ENCODE peak calls at places on chromosomes 2 and 18, in six cellular contexts. I, O, C, R, E and J are unnamed samples.

GRCh38 chr2:230908595-230909191 is 16.3 kb downstream of the GPR55 start:
- DNase-seq in I (no peak), O (no peak), C (peak; percentile 65), R (peak; percentile 58), E (peak; percentile 79), J (no peak)

GRCh38 chr2:121976912-121977311 is 221.5 kb downstream of the TSN start:
- DNase-seq in I (no peak), O (no peak), C (no peak), R (no peak), E (no peak), J (no peak)

GRCh38 chr2:237715459-237715947 is 83.1 kb upstream of the RBM44 start:
- DNase-seq in I (no peak), O (no peak), C (no peak), R (no peak), E (no peak), J (no peak)

GRCh38 chr2:17228461-17228860 is 289.8 kb downstream of the RAD51AP2 start:
- DNase-seq in I (no peak), O (no peak), C (no peak), R (no peak), E (peak; percentile 46), J (no peak)

GRCh38 chr2:230668184-230668938 is 44.3 kb upstream of the CAB39 start:
- DNase-seq in I (peak; percentile 26), O (no peak), C (no peak), R (no peak), E (no peak), J (no peak)

GRCh38 chr2:7052404-7052803 is 135.2 kb downstream of the RNF144A start:
- DNase-seq in I (no peak), O (no peak), C (no peak), R (no peak), E (no peak), J (no peak)

GRCh38 chr2:96427917-96428316 is 77.2 kb downstream of the NEURL3 start:
- DNase-seq in I (no peak), O (no peak), C (no peak), R (peak; percentile 83), E (peak; percentile 74), J (no peak)

GRCh38 chr2:13884271-13884976 is 748.1 kb upstream of the LRATD1 start:
- DNase-seq in I (no peak), O (no peak), C (no peak), R (no peak), E (no peak), J (no peak)

GRCh38 chr2:115560671-115561070 is 1118.2 kb downstream of the DPP10 start:
- DNase-seq in I (no peak), O (no peak), C (no peak), R (no peak), E (no peak), J (no peak)

GRCh38 chr18:13137041-13137938 is 81.3 kb upstream of the LDLRAD4 start:
- DNase-seq in I (peak; percentile 21), O (peak; percentile 38), C (no peak), R (no peak), E (no peak), J (no peak)

GRCh38 chr2:26449278-26450030 is 28.5 kb downstream of the OTOF start:
- DNase-seq in I (no peak), O (no peak), C (no peak), R (no peak), E (no peak), J (no peak)

GRCh38 chr2:8380026-8380425 is 301.8 kb upstream of the ID2 start:
- DNase-seq in I (no peak), O (no peak), C (no peak), R (no peak), E (no peak), J (no peak)

GRCh38 chr2:32009479-32010256 is 1.1 kb downstream of the MEMO1 start:
- DNase-seq in I (peak; percentile 64), O (peak; percentile 60), C (peak; percentile 75), R (peak; percentile 35), E (peak; percentile 7), J (peak; percentile 7)

GRCh38 chr2:135996304-135996703 is 10.9 kb upstream of the DARS1 start:
- DNase-seq in I (no peak), O (no peak), C (no peak), R (no peak), E (no peak), J (no peak)

GRCh38 chr2:195608768-195609454 is 48.1 kb upstream of the SLC39A10 start:
- DNase-seq in I (no peak), O (no peak), C (no peak), R (no peak), E (no peak), J (no peak)

GRCh38 chr2:22970284-22970975 is 414.5 kb upstream of the KLHL29 start:
- DNase-seq in I (peak; percentile 40), O (no peak), C (no peak), R (no peak), E (no peak), J (no peak)

GRCh38 chr2:174924061-174924693 is 81.0 kb downstream of the CHN1 start:
- DNase-seq in I (no peak), O (no peak), C (no peak), R (no peak), E (no peak), J (no peak)

GRCh38 chr2:240933966-240934700 is 28.0 kb downstream of the CROCC2 start:
- DNase-seq in I (no peak), O (peak; percentile 17), C (peak; percentile 70), R (no peak), E (no peak), J (peak; percentile 26)

GRCh38 chr2:25301453-25302352 is 40.0 kb downstream of the DNMT3A start:
- DNase-seq in I (no peak), O (no peak), C (no peak), R (no peak), E (peak; percentile 67), J (no peak)

GRCh38 chr2:236633219-236633570 is 63.6 kb downstream of the ACKR3 start:
- DNase-seq in I (no peak), O (no peak), C (peak; percentile 56), R (no peak), E (no peak), J (no peak)

GRCh38 chr18:62957885-62958472 is 242.6 kb downstream of the PHLPP1 start:
- DNase-seq in I (peak; percentile 55), O (no peak), C (no peak), R (peak; percentile 65), E (peak; percentile 56), J (no peak)

GRCh38 chr2:166031054-166031453 is 77.5 kb upstream of the TTC21B start:
- DNase-seq in I (no peak), O (no peak), C (no peak), R (no peak), E (no peak), J (no peak)

GRCh38 chr2:196404276-196404675 is 232.9 kb upstream of the STK17B start:
- DNase-seq in I (no peak), O (no peak), C (no peak), R (no peak), E (no peak), J (no peak)

GRCh38 chr2:10236571-10237391 is 65.9 kb upstream of the HPCAL1 start:
- DNase-seq in I (no peak), O (no peak), C (no peak), R (no peak), E (no peak), J (no peak)

GRCh38 chr18:9177466-9177865 is 40.9 kb downstream of the ANKRD12 start:
- DNase-seq in I (no peak), O (no peak), C (no peak), R (no peak), E (no peak), J (no peak)

GRCh38 chr18:59033361-59033760 is 106.3 kb upstream of the SEC11C start:
- DNase-seq in I (no peak), O (no peak), C (peak; percentile 11), R (no peak), E (no peak), J (no peak)

GRCh38 chr2:224369028-224369632 is 32.8 kb downstream of the FAM124B start:
- DNase-seq in I (peak; percentile 78), O (no peak), C (no peak), R (peak; percentile 47), E (peak; percentile 20), J (peak; percentile 54)

GRCh38 chr18:21315741-21316187 is 73.7 kb downstream of the GREB1L start:
- DNase-seq in I (peak; percentile 69), O (no peak), C (no peak), R (peak; percentile 37), E (no peak), J (no peak)

DNA sequence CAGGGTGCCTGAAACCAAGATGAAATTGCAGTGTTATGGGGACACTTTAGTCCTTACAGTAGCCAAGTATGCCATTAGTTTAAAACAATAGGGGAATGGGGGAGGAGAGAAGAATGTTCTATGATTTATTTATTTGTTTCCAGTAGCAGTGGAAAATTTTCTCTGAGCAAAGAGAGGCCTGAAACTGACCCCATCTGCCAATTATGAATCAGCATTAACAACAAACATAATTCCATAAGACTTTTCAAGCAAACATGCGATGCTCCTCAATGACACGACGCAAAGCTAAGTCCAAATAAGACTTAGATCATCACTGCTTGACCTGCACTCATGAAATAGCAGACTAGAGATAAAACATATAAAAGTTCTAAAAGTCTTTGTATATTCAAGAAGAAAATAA is 4.0 kb downstream of the KLF7 start:
- DNase-seq in I (no peak), O (no peak), C (no peak), R (peak; percentile 64), E (no peak), J (no peak)
- H3K4me3 ChIP-seq in I (no peak overlapping the region), O (no peak overlapping the region), C (peak overlapping the region; percentile 80), R (peak overlapping the region; percentile 53), E (peak overlapping the region; percentile 36), J (peak overlapping the region; percentile 82)

DNA sequence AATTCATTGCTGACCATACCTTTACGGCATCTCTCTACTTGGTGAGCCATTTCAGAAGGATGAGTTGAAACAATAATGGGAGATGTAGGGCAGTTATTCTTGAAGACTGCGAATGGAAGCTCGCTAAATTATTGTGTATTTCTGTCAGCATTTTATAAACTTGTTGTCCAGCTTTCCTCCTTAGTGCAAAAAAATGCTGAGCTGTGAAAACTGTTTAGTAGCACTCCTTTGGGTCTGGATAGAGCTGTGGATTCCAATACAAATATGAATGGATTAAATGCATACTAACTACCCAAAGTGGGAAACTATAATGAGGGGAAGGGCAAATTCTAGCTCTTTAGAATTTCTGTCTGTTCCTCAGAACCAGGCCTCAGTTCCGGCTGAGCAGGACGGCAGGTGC is 461.6 kb downstream of the TXNL1 start:
- DNase-seq in I (no peak), O (no peak), C (no peak), R (no peak), E (no peak), J (no peak)
- H3K27ac ChIP-seq in I (no peak overlapping the region), O (no peak overlapping the region), C (no peak overlapping the region), R (no peak overlapping the region), E (no peak overlapping the region), J (no peak overlapping the region)

GRCh38 chr2:131577812-131578211 is 50.1 kb downstream of the CCDC74A start:
- DNase-seq in I (no peak), O (no peak), C (no peak), R (no peak), E (no peak), J (no peak)

GRCh38 chr2:131584380-131584779 is 56.7 kb downstream of the CCDC74A start:
- DNase-seq in I (no peak), O (no peak), C (no peak), R (no peak), E (no peak), J (no peak)

GRCh38 chr2:131584940-131585339 is 57.3 kb downstream of the CCDC74A start:
- DNase-seq in I (no peak), O (no peak), C (no peak), R (no peak), E (no peak), J (no peak)

GRCh38 chr2:131580187-131580586 is 52.5 kb downstream of the CCDC74A start:
- DNase-seq in I (no peak), O (no peak), C (no peak), R (peak; percentile 4), E (no peak), J (no peak)
- TF ChIP-seq CTCF in I (no peak), O (no peak), C (no peak), R (no peak), E (no peak), J (no peak)

GRCh38 chr2:55010149-55010591 is 40.1 kb downstream of the RTN4 start:
- DNase-seq in I (peak; percentile 20), O (peak; percentile 39), C (no peak), R (peak; percentile 67), E (peak; percentile 25), J (peak; percentile 49)
- H3K4me3 ChIP-seq in I (no peak overlapping the region), O (peak overlapping the region; percentile 26), C (peak overlapping the region; percentile 56), R (peak overlapping the region; percentile 15), E (no peak overlapping the region), J (no peak overlapping the region)